ENCODE peak calls at places on chromosomes 12 and 14, in seven cellular contexts. One of them, this sample, is unnamed.

GRCh38 chr12:623172-623864 is 39.9 kb downstream of the NINJ2 start:
- DNase-seq in mesendoderm: peak
- DNase-seq in IMR-90: no peak
- DNase-seq in neuronal stem cell: no peak
- DNase-seq in trophoblast cell: peak
- DNase-seq in H9: no peak
- DNase-seq in H1: no peak
- DNase-seq in this sample: no peak

GRCh38 chr12:120249875-120250795 is 15.4 kb downstream of the PXN start:
- DNase-seq in mesendoderm: no peak
- DNase-seq in IMR-90: no peak
- DNase-seq in neuronal stem cell: no peak
- DNase-seq in trophoblast cell: no peak
- DNase-seq in H9: peak
- DNase-seq in H1: no peak
- DNase-seq in this sample: peak

GRCh38 chr14:22265319-22266140 is 323.5 kb downstream of the DAD1 start:
- DNase-seq in mesendoderm: peak
- DNase-seq in IMR-90: peak
- DNase-seq in neuronal stem cell: no peak
- DNase-seq in trophoblast cell: no peak
- DNase-seq in H9: no peak
- DNase-seq in H1: no peak
- DNase-seq in this sample: peak

GRCh38 chr12:117441751-117442150 is 80.3 kb upstream of the NOS1 start:
- DNase-seq in mesendoderm: peak
- DNase-seq in IMR-90: no peak
- DNase-seq in neuronal stem cell: no peak
- DNase-seq in trophoblast cell: no peak
- DNase-seq in H9: peak
- DNase-seq in H1: no peak
- DNase-seq in this sample: no peak

GRCh38 chr14:99524804-99525698 is 43.8 kb downstream of the CCNK start:
- DNase-seq in mesendoderm: peak
- DNase-seq in IMR-90: peak
- DNase-seq in neuronal stem cell: no peak
- DNase-seq in trophoblast cell: no peak
- DNase-seq in H9: no peak
- DNase-seq in H1: no peak
- DNase-seq in this sample: peak

GRCh38 chr12:3315201-3315661 is 175.8 kb upstream of the PRMT8 start:
- DNase-seq in mesendoderm: no peak
- DNase-seq in IMR-90: peak
- DNase-seq in neuronal stem cell: no peak
- DNase-seq in trophoblast cell: peak
- DNase-seq in H9: no peak
- DNase-seq in H1: no peak
- DNase-seq in this sample: no peak

GRCh38 chr14:67938046-67938445 is 118.5 kb downstream of the RAD51B start:
- DNase-seq in mesendoderm: no peak
- DNase-seq in IMR-90: no peak
- DNase-seq in neuronal stem cell: no peak
- DNase-seq in trophoblast cell: no peak
- DNase-seq in H9: no peak
- DNase-seq in H1: no peak
- DNase-seq in this sample: no peak

GRCh38 chr12:55683676-55684075 is 24.0 kb downstream of the ITGA7 start:
- DNase-seq in mesendoderm: no peak
- DNase-seq in IMR-90: no peak
- DNase-seq in neuronal stem cell: no peak
- DNase-seq in trophoblast cell: no peak
- DNase-seq in H9: no peak
- DNase-seq in H1: no peak
- DNase-seq in this sample: no peak

GRCh38 chr12:130780325-130780724 is 58.7 kb downstream of the STX2 start:
- DNase-seq in mesendoderm: no peak
- DNase-seq in IMR-90: no peak
- DNase-seq in neuronal stem cell: no peak
- DNase-seq in trophoblast cell: no peak
- DNase-seq in H9: no peak
- DNase-seq in H1: no peak
- DNase-seq in this sample: no peak

GRCh38 chr12:52677671-52678070 is 2.5 kb downstream of the KRT1 start:
- DNase-seq in mesendoderm: no peak
- DNase-seq in IMR-90: no peak
- DNase-seq in neuronal stem cell: no peak
- DNase-seq in trophoblast cell: no peak
- DNase-seq in H9: no peak
- DNase-seq in H1: no peak
- DNase-seq in this sample: no peak

GRCh38 chr14:71266994-71267636 is 359.9 kb downstream of the PCNX1 start:
- DNase-seq in mesendoderm: no peak
- DNase-seq in IMR-90: peak
- DNase-seq in neuronal stem cell: no peak
- DNase-seq in trophoblast cell: no peak
- DNase-seq in H9: no peak
- DNase-seq in H1: no peak
- DNase-seq in this sample: peak

GRCh38 chr12:42426733-42427132 is 100.8 kb downstream of the PPHLN1 start:
- DNase-seq in mesendoderm: peak
- DNase-seq in IMR-90: peak
- DNase-seq in neuronal stem cell: no peak
- DNase-seq in trophoblast cell: no peak
- DNase-seq in H9: peak
- DNase-seq in H1: no peak
- DNase-seq in this sample: peak

DNA sequence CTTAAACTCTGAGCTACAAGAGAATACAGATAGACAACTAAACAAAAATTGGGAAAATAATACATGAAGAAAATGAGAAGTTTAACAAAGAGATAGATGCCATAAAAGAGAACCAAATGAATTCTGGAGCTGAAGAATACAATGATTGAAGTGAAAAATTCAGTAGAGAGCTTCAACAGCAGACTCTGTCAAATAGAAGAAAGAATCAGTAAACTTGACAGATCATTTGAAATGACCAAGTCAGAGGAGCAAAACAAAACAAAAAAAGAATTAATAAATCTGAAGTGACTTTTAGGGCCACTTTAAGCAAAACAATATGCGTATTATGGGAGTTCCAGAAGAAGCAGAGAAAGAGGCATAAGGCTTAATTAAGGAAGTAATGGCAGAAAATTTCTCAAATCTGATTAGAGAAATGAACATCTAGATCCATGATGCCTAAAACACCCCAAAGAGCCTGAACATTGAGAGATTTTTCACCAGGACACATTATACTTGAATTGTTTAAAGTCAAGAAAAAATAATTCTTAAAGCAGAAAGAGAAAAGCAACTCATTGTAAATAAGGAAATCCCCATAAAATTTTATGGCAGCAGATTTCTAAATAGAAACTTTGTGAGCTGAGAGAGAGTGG is 61.0 kb upstream of the RNU6-8 start:
- DNase-seq in mesendoderm: no peak
- DNase-seq in IMR-90: no peak
- DNase-seq in neuronal stem cell: no peak
- DNase-seq in trophoblast cell: no peak
- DNase-seq in H9: no peak
- DNase-seq in H1: no peak
- DNase-seq in this sample: no peak
- H4K8ac ChIP-seq in mesendoderm: no peak
- H4K8ac ChIP-seq in IMR-90: no peak
- H4K8ac ChIP-seq in neuronal stem cell: no peak
- H4K8ac ChIP-seq in trophoblast cell: no peak
- H4K8ac ChIP-seq in H9: no peak
- H4K8ac ChIP-seq in H1: no peak
- H4K8ac ChIP-seq in this sample: no peak

DNA sequence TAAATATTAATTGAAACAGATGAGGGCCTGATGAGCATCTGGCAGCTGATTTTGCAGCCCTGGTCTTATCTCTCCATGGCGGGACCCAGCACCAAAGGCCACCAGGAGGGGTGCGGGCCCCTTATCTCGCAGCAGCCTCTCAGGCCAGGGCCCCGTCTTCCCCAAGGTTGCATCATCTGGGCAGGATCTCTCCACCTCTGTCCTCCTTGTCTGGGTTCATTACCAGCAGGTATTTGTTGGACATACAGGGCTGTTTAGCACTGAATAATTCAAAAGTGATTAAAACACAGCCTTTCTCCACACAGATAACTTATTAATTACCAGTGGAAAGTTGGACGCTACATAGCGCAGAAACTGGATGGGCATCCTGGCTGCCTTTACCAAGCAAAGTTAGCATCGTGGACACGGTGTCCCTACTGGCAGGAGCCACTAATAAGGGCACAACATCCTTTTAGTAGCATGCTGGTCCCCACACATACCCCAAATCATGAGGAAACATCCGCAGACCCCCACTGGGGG is 25.8 kb downstream of the TMEM120B start:
- DNase-seq in mesendoderm: no peak
- DNase-seq in IMR-90: no peak
- DNase-seq in neuronal stem cell: no peak
- DNase-seq in trophoblast cell: no peak
- DNase-seq in H9: no peak
- DNase-seq in H1: no peak
- DNase-seq in this sample: no peak
- H2BK120ac ChIP-seq in mesendoderm: no peak
- H2BK120ac ChIP-seq in IMR-90: no peak
- H2BK120ac ChIP-seq in neuronal stem cell: no peak
- H2BK120ac ChIP-seq in trophoblast cell: no peak
- H2BK120ac ChIP-seq in H9: no peak
- H2BK120ac ChIP-seq in H1: no peak
- H2BK120ac ChIP-seq in this sample: no peak

DNA sequence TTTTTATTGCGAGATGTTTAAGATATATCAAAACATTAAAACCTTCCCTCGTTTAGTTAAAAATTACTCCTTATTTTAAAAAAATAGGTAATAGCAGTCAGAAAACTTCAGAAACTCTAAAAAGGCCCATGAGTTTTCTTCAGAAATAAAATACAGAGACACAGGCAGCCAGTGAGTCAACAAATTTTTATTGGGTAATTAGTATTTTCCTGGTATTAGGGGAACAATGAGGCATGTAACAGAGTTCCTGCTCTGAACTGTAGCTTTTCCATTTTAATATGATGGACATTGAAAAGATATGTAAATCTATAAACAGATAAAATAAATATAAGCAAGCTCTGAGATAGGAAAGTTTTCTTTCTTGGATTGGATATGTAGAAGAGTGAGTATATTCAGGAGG is 399 bp upstream of the ZNF705A start:
- DNase-seq in mesendoderm: no peak
- DNase-seq in IMR-90: no peak
- DNase-seq in neuronal stem cell: no peak
- DNase-seq in trophoblast cell: no peak
- DNase-seq in H9: no peak
- DNase-seq in H1: no peak
- DNase-seq in this sample: peak
- H2AK5ac ChIP-seq in mesendoderm: no peak
- H2AK5ac ChIP-seq in IMR-90: no peak
- H2AK5ac ChIP-seq in neuronal stem cell: no peak
- H2AK5ac ChIP-seq in trophoblast cell: no peak
- H2AK5ac ChIP-seq in H9: no peak
- H2AK5ac ChIP-seq in H1: no peak
- H2AK5ac ChIP-seq in this sample: no peak

GRCh38 chr14:36524874-36525745 is 5.1 kb upstream of the NKX2-1 start:
- DNase-seq in mesendoderm: peak
- DNase-seq in IMR-90: no peak
- DNase-seq in neuronal stem cell: peak
- DNase-seq in trophoblast cell: no peak
- DNase-seq in H9: peak
- DNase-seq in H1: peak
- DNase-seq in this sample: no peak
- H4K8ac ChIP-seq in mesendoderm: no peak
- H4K8ac ChIP-seq in IMR-90: no peak
- H4K8ac ChIP-seq in neuronal stem cell: peak
- H4K8ac ChIP-seq in trophoblast cell: no peak
- H4K8ac ChIP-seq in H9: no peak
- H4K8ac ChIP-seq in H1: no peak
- H4K8ac ChIP-seq in this sample: no peak

DNA sequence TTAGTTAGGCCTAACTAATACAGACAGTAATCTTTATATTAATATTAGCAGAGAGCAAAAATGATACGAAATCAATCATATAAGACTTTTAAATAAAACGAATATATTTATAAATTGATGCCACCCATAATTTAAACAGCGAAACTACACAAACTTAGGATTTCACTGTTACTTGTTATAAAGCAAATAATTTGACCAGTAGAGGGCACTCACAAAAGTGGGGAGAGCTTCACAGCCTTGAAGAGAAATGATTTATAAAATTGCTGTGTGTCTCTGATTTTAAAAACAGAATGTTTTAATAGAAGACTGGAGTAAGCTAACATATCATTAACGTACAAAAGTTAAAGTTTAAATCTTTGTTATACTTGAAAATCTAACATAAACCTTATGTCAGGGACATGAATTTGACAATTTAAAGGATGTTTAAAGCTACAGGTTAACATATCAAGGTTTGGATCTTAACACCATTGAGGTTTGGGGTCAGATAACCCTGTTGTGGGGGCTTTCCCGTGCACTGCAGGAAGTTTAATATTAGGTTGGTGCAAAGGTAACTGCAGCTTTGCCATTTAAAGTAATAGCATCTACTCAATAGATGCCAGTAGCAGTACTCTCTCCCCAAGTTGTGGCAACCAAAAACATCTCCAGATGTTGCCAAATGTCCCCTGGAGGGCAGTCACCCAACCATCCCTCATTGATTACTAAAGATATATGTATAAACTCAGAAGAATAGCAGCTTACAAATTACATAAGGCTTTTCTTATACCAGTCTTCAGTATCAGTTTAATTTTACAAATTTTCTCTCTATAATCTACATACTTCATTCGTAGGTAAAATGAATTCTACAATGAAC is 9.3 kb downstream of the KRAS start:
- DNase-seq in mesendoderm: peak
- DNase-seq in IMR-90: peak
- DNase-seq in neuronal stem cell: no peak
- DNase-seq in trophoblast cell: no peak
- DNase-seq in H9: no peak
- DNase-seq in H1: no peak
- DNase-seq in this sample: peak
- H2BK120ac ChIP-seq in mesendoderm: no peak
- H2BK120ac ChIP-seq in IMR-90: no peak
- H2BK120ac ChIP-seq in neuronal stem cell: no peak
- H2BK120ac ChIP-seq in trophoblast cell: no peak
- H2BK120ac ChIP-seq in H9: no peak
- H2BK120ac ChIP-seq in H1: no peak
- H2BK120ac ChIP-seq in this sample: peak

GRCh38 chr14:40218282-40218941 is 786.2 kb upstream of the FBXO33 start:
- DNase-seq in mesendoderm: no peak
- DNase-seq in IMR-90: no peak
- DNase-seq in neuronal stem cell: no peak
- DNase-seq in trophoblast cell: no peak
- DNase-seq in H9: no peak
- DNase-seq in H1: no peak
- DNase-seq in this sample: no peak
- H2AK5ac ChIP-seq in mesendoderm: no peak
- H2AK5ac ChIP-seq in IMR-90: no peak
- H2AK5ac ChIP-seq in neuronal stem cell: no peak
- H2AK5ac ChIP-seq in trophoblast cell: no peak
- H2AK5ac ChIP-seq in H9: no peak
- H2AK5ac ChIP-seq in H1: no peak
- H2AK5ac ChIP-seq in this sample: no peak

GRCh38 chr12:94832105-94832504 is 171.4 kb downstream of the NDUFA12 start:
- DNase-seq in mesendoderm: no peak
- DNase-seq in IMR-90: no peak
- DNase-seq in neuronal stem cell: no peak
- DNase-seq in trophoblast cell: no peak
- DNase-seq in H9: no peak
- DNase-seq in H1: no peak
- DNase-seq in this sample: no peak
- H4K8ac ChIP-seq in mesendoderm: no peak
- H4K8ac ChIP-seq in IMR-90: no peak
- H4K8ac ChIP-seq in neuronal stem cell: no peak
- H4K8ac ChIP-seq in trophoblast cell: no peak
- H4K8ac ChIP-seq in H9: no peak
- H4K8ac ChIP-seq in H1: no peak
- H4K8ac ChIP-seq in this sample: no peak

This sample was measured in mesenchymal stem cell.